ENCODE peak calls at places on chromosomes 4 and X, in four cellular contexts. K is MM.1S; F is stimulated activated CD4-positive, alpha-beta T cell treated with anti-CD3 and anti-CD28 coated beads, Interleukin-2, amount 100 ng/mL, for 48 hours; D is effector memory CD4-positive, alpha-beta T cell. U is an unnamed sample.
A peak's percentile ranks its signal among the peaks of the same experiment; 100 is the strongest.

GRCh38 chrX:120402363-120402762 is 40.5 kb downstream of the ATP1B4 start:
- DNase-seq in D (no peak), F (no peak), K (no peak), U (no peak)

GRCh38 chrX:20382518-20383291 is 116.0 kb upstream of the RPS6KA3 start:
- DNase-seq in F (peak; percentile 20), K (no peak), D (no peak), U (no peak)

GRCh38 chrX:4935846-4936245 is 1222.4 kb upstream of the PRKX start:
- DNase-seq in K (no peak), D (no peak), F (no peak), U (peak; percentile 32)

GRCh38 chr4:123438031-123438430 is 41.4 kb downstream of the SPRY1 start:
- DNase-seq in D (no peak), F (no peak), K (no peak), U (no peak)

GRCh38 chr4:86451560-86452322 is 91.9 kb upstream of the MAPK10 start:
- DNase-seq in K (no peak), F (no peak), D (no peak), U (no peak)

GRCh38 chr4:8906991-8907595 is 35.5 kb upstream of the HMX1 start:
- DNase-seq in F (no peak), K (no peak), D (no peak), U (no peak)

GRCh38 chr4:74874785-74875367 is 58.0 kb upstream of the PARM1 start:
- DNase-seq in D (no peak), K (peak; percentile 90), F (peak; percentile 7), U (peak; percentile 77)

GRCh38 chrX:78378476-78379115 is 51.2 kb upstream of the CYSLTR1 start:
- DNase-seq in F (no peak), D (no peak), K (no peak), U (no peak)

GRCh38 chr4:63764400-63764799 is 644.9 kb downstream of the TECRL start:
- DNase-seq in D (no peak), F (no peak), K (no peak), U (no peak)

GRCh38 chr4:139457318-139457717 is 3.4 kb downstream of the RAB33B start:
- DNase-seq in D (no peak), K (no peak), F (no peak), U (no peak)

GRCh38 chr4:2256156-2256731 is 5.7 kb downstream of the MXD4 start:
- DNase-seq in F (no peak), D (no peak), K (no peak), U (no peak)

GRCh38 chr4:76803522-76803921 is 94.4 kb downstream of the SOWAHB start:
- DNase-seq in F (no peak), K (no peak), D (no peak), U (no peak)

GRCh38 chr4:22870847-22871246 is 178.1 kb downstream of the GBA3 start:
- DNase-seq in D (no peak), K (no peak), F (no peak), U (no peak)

GRCh38 chr4:61995717-61996337 is 795.7 kb downstream of the ADGRL3 start:
- DNase-seq in K (no peak), D (no peak), F (no peak), U (no peak)

GRCh38 chrX:119503484-119503861 is 35.2 kb downstream of the SLC25A5 start:
- DNase-seq in F (no peak), K (no peak), D (no peak), U (no peak)

GRCh38 chrX:53239474-53239873 is 14.5 kb upstream of the KDM5C start:
- DNase-seq in K (peak; percentile 11), F (peak; percentile 19), D (no peak), U (peak; percentile 26)

GRCh38 chr4:169220446-169220845 is 50.3 kb downstream of the SH3RF1 start:
- DNase-seq in D (no peak), F (no peak), K (no peak), U (no peak)

GRCh38 chr4:53830511-53830910 is 233.9 kb downstream of the CHIC2 start:
- DNase-seq in K (no peak), D (no peak), F (no peak), U (no peak)

GRCh38 chrX:2696698-2697215 is 5.7 kb downstream of the CD99 start:
- DNase-seq in F (peak; percentile 44), D (no peak), K (no peak), U (peak; percentile 38)

GRCh38 chrX:102784550-102784949 is 64.0 kb downstream of the GPRASP3 start:
- DNase-seq in K (no peak), D (no peak), F (no peak), U (no peak)

GRCh38 chr4:41203841-41204240 is 10.5 kb downstream of the APBB2 start:
- DNase-seq in F (no peak), K (no peak), D (no peak), U (no peak)

GRCh38 chr4:176185068-176185467 is 10.3 kb downstream of the SPATA4 start:
- DNase-seq in F (no peak), D (no peak), K (no peak), U (no peak)

GRCh38 chr4:115108850-115109249 is 4.6 kb downstream of the NDST4 start:
- DNase-seq in D (no peak), F (no peak), K (no peak), U (no peak)

GRCh38 chr4:153156263-153156662 is 48.0 kb upstream of the TRIM2 start:
- DNase-seq in F (no peak), K (no peak), D (no peak), U (peak; percentile 30)

GRCh38 chr4:55103224-55103623 is 22.2 kb downstream of the KDR start:
- DNase-seq in F (no peak), D (no peak), K (no peak), U (no peak)

GRCh38 chr4:52843958-52844357 is 18.2 kb upstream of the RASL11B start:
- DNase-seq in K (no peak), F (no peak), D (no peak), U (no peak)

GRCh38 chr4:10535900-10536299 is 78.7 kb upstream of the ZNF518B start:
- DNase-seq in K (no peak), F (no peak), D (no peak), U (no peak)

GRCh38 chr4:83618431-83618830 is 82.5 kb downstream of the GPAT3 start:
- DNase-seq in K (no peak), F (no peak), D (no peak), U (no peak)

GRCh38 chrX:153829799-153830631 is at the start of gene PDZD4:
- DNase-seq in F (no peak), D (peak; percentile 10), K (no peak), U (no peak)

GRCh38 chr4:74675673-74676279 is 118.5 kb downstream of the BTC start:
- DNase-seq in D (no peak), K (peak; percentile 71), F (no peak), U (peak; percentile 40)

GRCh38 chr4:108571027-108571569 is 49.3 kb upstream of the RPL34 start:
- DNase-seq in F (no peak), K (no peak), D (no peak), U (no peak)